ENCODE peak calls at places on chromosomes 12 and 14, in six cellular contexts. D is RWPE1, T is endothelial cell, W is A549, L is endodermal cell, R is NCI-H460. Y is an unnamed sample.
A peak's percentile ranks its signal among the peaks of the same experiment; 100 is the strongest.

GRCh38 chr12:124636138-124636968 is 68.9 kb upstream of the NCOR2 start:
- DNase-seq in D (peak; percentile 47), W (no peak), L (peak; percentile 71), R (peak; percentile 80), T (no peak), Y (no peak)

GRCh38 chr12:115756804-115757203 is 520.7 kb downstream of the MED13L start:
- DNase-seq in D (no peak), T (no peak), W (no peak), L (no peak), R (no peak), Y (no peak)

GRCh38 chr12:121719926-121720414 is 7.4 kb downstream of the TMEM120B start:
- DNase-seq in L (no peak), R (no peak), D (peak; percentile 55), W (no peak), T (no peak), Y (no peak)

GRCh38 chr12:87815738-87816137 is 213.5 kb downstream of the C12orf50 start:
- DNase-seq in D (no peak), W (no peak), L (no peak), R (no peak), T (no peak), Y (no peak)

GRCh38 chr14:103803661-103804060 is 43.7 kb downstream of the PPP1R13B start:
- DNase-seq in R (no peak), D (peak; percentile 56), L (no peak), W (no peak), T (no peak), Y (no peak)

GRCh38 chr12:53964315-53964713 is 8.6 kb upstream of the HOXC11 start:
- DNase-seq in W (no peak), T (no peak), L (no peak), D (no peak), R (no peak), Y (no peak)

GRCh38 chr12:32261638-32262037 is 137.7 kb upstream of the FGD4 start:
- DNase-seq in W (no peak), R (no peak), T (no peak), D (no peak), L (peak; percentile 79), Y (no peak)

GRCh38 chr12:47882796-47883546 is 21.8 kb downstream of the VDR start:
- DNase-seq in W (no peak), R (no peak), D (no peak), L (no peak), T (no peak), Y (peak; percentile 85)

GRCh38 chr12:75704664-75705063 is 193.3 kb upstream of the KRR1 start:
- DNase-seq in D (no peak), L (no peak), R (peak; percentile 67), W (no peak), T (no peak), Y (no peak)

GRCh38 chr12:52697058-52697582 is 6.2 kb downstream of the KRT77 start:
- DNase-seq in W (no peak), D (no peak), R (no peak), T (no peak), L (no peak), Y (no peak)

GRCh38 chr14:37586783-37587428 is 8.1 kb downstream of the FOXA1 start:
- DNase-seq in R (no peak), T (no peak), L (no peak), W (no peak), D (no peak), Y (no peak)

GRCh38 chr12:49059385-49060232 is 985 bp downstream of the KMT2D start:
- DNase-seq in R (no peak), W (peak; percentile 40), L (peak; percentile 67), D (peak; percentile 55), T (peak; percentile 59), Y (peak; percentile 31)

GRCh38 chr12:107439101-107439738 is 246.4 kb upstream of the PWP1 start:
- DNase-seq in R (no peak), D (no peak), T (no peak), W (no peak), L (peak; percentile 64), Y (no peak)

GRCh38 chr12:26648999-26649398 is 184.0 kb downstream of the ITPR2 start:
- DNase-seq in D (no peak), T (no peak), L (no peak), W (no peak), R (no peak), Y (no peak)

GRCh38 chr12:45543887-45544286 is 185.6 kb upstream of the ARID2 start:
- DNase-seq in L (peak; percentile 84), R (peak; percentile 61), W (peak; percentile 62), D (peak; percentile 81), T (peak; percentile 61), Y (peak; percentile 77)

Y was measured in MM.1S.